ENCODE peak calls at places on chromosomes 1 and 21, in six cellular contexts. One of them, this sample, is unnamed.

GRCh38 chr1:112798293-112798692 is 83.2 kb upstream of the PPM1J start:
- DNase-seq in breast epithelium: no peak
- DNase-seq in endothelial cell: no peak
- DNase-seq in endothelial cell of umbilical vein: no peak
- DNase-seq in AG04450: no peak
- DNase-seq in suprapubic skin: no peak
- DNase-seq in this sample: no peak

GRCh38 chr1:12014141-12014981 is 4.9 kb upstream of the MIIP start:
- DNase-seq in breast epithelium: no peak
- DNase-seq in AG04450: no peak
- DNase-seq in endothelial cell: no peak
- DNase-seq in endothelial cell of umbilical vein: no peak
- DNase-seq in suprapubic skin: no peak
- DNase-seq in this sample: peak

GRCh38 chr1:90579212-90579802 is 137.8 kb downstream of the BARHL2 start:
- DNase-seq in breast epithelium: no peak
- DNase-seq in AG04450: no peak
- DNase-seq in endothelial cell of umbilical vein: peak
- DNase-seq in endothelial cell: no peak
- DNase-seq in suprapubic skin: no peak
- DNase-seq in this sample: peak

GRCh38 chr1:152461544-152461943 is 47.5 kb upstream of the CRNN start:
- DNase-seq in breast epithelium: no peak
- DNase-seq in suprapubic skin: no peak
- DNase-seq in endothelial cell: peak
- DNase-seq in AG04450: no peak
- DNase-seq in endothelial cell of umbilical vein: peak
- DNase-seq in this sample: peak

GRCh38 chr1:229204863-229205777 is 65.8 kb upstream of the RAB4A start:
- DNase-seq in AG04450: peak
- DNase-seq in endothelial cell: peak
- DNase-seq in suprapubic skin: no peak
- DNase-seq in breast epithelium: no peak
- DNase-seq in endothelial cell of umbilical vein: no peak
- DNase-seq in this sample: peak

GRCh38 chr1:35369922-35370671 is 101.6 kb downstream of the ZMYM4 start:
- DNase-seq in AG04450: peak
- DNase-seq in breast epithelium: no peak
- DNase-seq in endothelial cell of umbilical vein: peak
- DNase-seq in endothelial cell: peak
- DNase-seq in suprapubic skin: no peak
- DNase-seq in this sample: no peak

GRCh38 chr1:207763091-207763490 is 11.2 kb downstream of the CD46 start:
- DNase-seq in AG04450: no peak
- DNase-seq in breast epithelium: no peak
- DNase-seq in suprapubic skin: no peak
- DNase-seq in endothelial cell of umbilical vein: no peak
- DNase-seq in endothelial cell: no peak
- DNase-seq in this sample: no peak

GRCh38 chr1:94182191-94182590 is 55.2 kb downstream of the ARHGAP29 start:
- DNase-seq in suprapubic skin: no peak
- DNase-seq in endothelial cell: no peak
- DNase-seq in AG04450: no peak
- DNase-seq in endothelial cell of umbilical vein: no peak
- DNase-seq in breast epithelium: no peak
- DNase-seq in this sample: no peak

GRCh38 chr1:230308039-230308438 is 118.1 kb downstream of the PGBD5 start:
- DNase-seq in breast epithelium: peak
- DNase-seq in endothelial cell of umbilical vein: peak
- DNase-seq in suprapubic skin: peak
- DNase-seq in AG04450: peak
- DNase-seq in endothelial cell: no peak
- DNase-seq in this sample: peak

GRCh38 chr1:211484738-211485479 is 7.1 kb downstream of the RD3 start:
- DNase-seq in endothelial cell: no peak
- DNase-seq in endothelial cell of umbilical vein: no peak
- DNase-seq in suprapubic skin: no peak
- DNase-seq in AG04450: no peak
- DNase-seq in breast epithelium: no peak
- DNase-seq in this sample: no peak

GRCh38 chr1:112954945-112955677 is 885 bp downstream of the SLC16A1 start:
- DNase-seq in breast epithelium: no peak
- DNase-seq in endothelial cell: peak
- DNase-seq in endothelial cell of umbilical vein: peak
- DNase-seq in AG04450: no peak
- DNase-seq in suprapubic skin: peak
- DNase-seq in this sample: peak

GRCh38 chr1:184860535-184860934 is 105.9 kb upstream of the EDEM3 start:
- DNase-seq in breast epithelium: no peak
- DNase-seq in suprapubic skin: no peak
- DNase-seq in endothelial cell of umbilical vein: no peak
- DNase-seq in AG04450: no peak
- DNase-seq in endothelial cell: no peak
- DNase-seq in this sample: no peak

GRCh38 chr21:14270631-14271030 is 54.7 kb downstream of the RBM11 start:
- DNase-seq in suprapubic skin: no peak
- DNase-seq in breast epithelium: no peak
- DNase-seq in endothelial cell: no peak
- DNase-seq in AG04450: no peak
- DNase-seq in endothelial cell of umbilical vein: no peak
- DNase-seq in this sample: no peak

GRCh38 chr1:207752456-207753132 is 740 bp downstream of the CD46 start:
- DNase-seq in breast epithelium: no peak
- DNase-seq in AG04450: no peak
- DNase-seq in suprapubic skin: peak
- DNase-seq in endothelial cell: peak
- DNase-seq in endothelial cell of umbilical vein: peak
- DNase-seq in this sample: peak

GRCh38 chr1:26410706-26411623 is at the start of gene LIN28A:
- DNase-seq in AG04450: no peak
- DNase-seq in endothelial cell of umbilical vein: no peak
- DNase-seq in suprapubic skin: no peak
- DNase-seq in endothelial cell: peak
- DNase-seq in breast epithelium: no peak
- DNase-seq in this sample: no peak

GRCh38 chr1:10225573-10225972 is 15.2 kb downstream of the KIF1B start:
- DNase-seq in breast epithelium: no peak
- DNase-seq in endothelial cell: no peak
- DNase-seq in suprapubic skin: no peak
- DNase-seq in endothelial cell of umbilical vein: no peak
- DNase-seq in AG04450: no peak
- DNase-seq in this sample: no peak

GRCh38 chr1:155166373-155167165 is 6.5 kb downstream of the KRTCAP2 start:
- DNase-seq in endothelial cell of umbilical vein: peak
- DNase-seq in endothelial cell: peak
- DNase-seq in breast epithelium: no peak
- DNase-seq in suprapubic skin: peak
- DNase-seq in AG04450: no peak
- DNase-seq in this sample: no peak

GRCh38 chr1:217953922-217954321 is 322.8 kb downstream of the SPATA17 start:
- DNase-seq in suprapubic skin: no peak
- DNase-seq in endothelial cell of umbilical vein: no peak
- DNase-seq in AG04450: no peak
- DNase-seq in breast epithelium: peak
- DNase-seq in endothelial cell: no peak
- DNase-seq in this sample: peak

GRCh38 chr1:10020086-10020485 is 12.7 kb upstream of the UBE4B start:
- DNase-seq in breast epithelium: no peak
- DNase-seq in AG04450: no peak
- DNase-seq in suprapubic skin: no peak
- DNase-seq in endothelial cell: no peak
- DNase-seq in endothelial cell of umbilical vein: no peak
- DNase-seq in this sample: no peak

GRCh38 chr1:161013104-161013590 is 7.8 kb downstream of the F11R start:
- DNase-seq in breast epithelium: no peak
- DNase-seq in suprapubic skin: no peak
- DNase-seq in AG04450: no peak
- DNase-seq in endothelial cell: no peak
- DNase-seq in endothelial cell of umbilical vein: no peak
- DNase-seq in this sample: no peak

GRCh38 chr1:107056426-107057196 is at the start of gene PRMT6:
- DNase-seq in suprapubic skin: peak
- DNase-seq in endothelial cell: peak
- DNase-seq in AG04450: peak
- DNase-seq in endothelial cell of umbilical vein: peak
- DNase-seq in breast epithelium: peak
- DNase-seq in this sample: peak
- TF ChIP-seq CTCF in suprapubic skin: no peak
- TF ChIP-seq CTCF in endothelial cell: no peak
- TF ChIP-seq CTCF in AG04450: no peak
- TF ChIP-seq CTCF in endothelial cell of umbilical vein: no peak
- TF ChIP-seq CTCF in breast epithelium: no peak
- TF ChIP-seq CTCF in this sample: no peak

DNA sequence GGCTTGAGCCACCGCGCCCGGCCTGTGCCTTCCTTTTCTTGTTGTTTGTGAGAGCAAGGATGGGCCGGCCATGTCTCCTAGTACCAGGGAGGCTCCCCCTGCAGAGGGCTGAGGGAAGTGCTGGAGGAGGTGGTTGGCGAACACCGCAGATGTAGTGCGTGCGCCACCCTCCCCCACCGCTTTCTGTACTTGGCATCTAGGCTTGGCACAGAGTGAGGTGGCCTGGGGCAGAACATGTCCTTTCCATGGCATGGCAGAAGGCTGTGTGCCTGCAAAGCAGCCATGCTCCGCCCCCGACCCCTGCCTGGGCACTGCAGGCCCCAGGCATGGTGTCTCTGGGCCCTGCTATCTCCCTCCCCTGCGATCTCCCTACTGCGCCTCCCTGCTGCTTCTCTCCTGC is 30.7 kb downstream of the ALPL start:
- DNase-seq in breast epithelium: peak
- DNase-seq in endothelial cell: peak
- DNase-seq in AG04450: no peak
- DNase-seq in suprapubic skin: peak
- DNase-seq in endothelial cell of umbilical vein: no peak
- DNase-seq in this sample: no peak
- TF ChIP-seq CTCF in breast epithelium: peak
- TF ChIP-seq CTCF in endothelial cell: no peak
- TF ChIP-seq CTCF in AG04450: peak
- TF ChIP-seq CTCF in suprapubic skin: peak
- TF ChIP-seq CTCF in endothelial cell of umbilical vein: peak
- TF ChIP-seq CTCF in this sample: peak

GRCh38 chr1:33430751-33431593 is at the start of gene PHC2:
- DNase-seq in endothelial cell of umbilical vein: peak
- DNase-seq in AG04450: peak
- DNase-seq in endothelial cell: peak
- DNase-seq in suprapubic skin: peak
- DNase-seq in breast epithelium: peak
- DNase-seq in this sample: peak
- TF ChIP-seq CTCF in endothelial cell of umbilical vein: peak
- TF ChIP-seq CTCF in AG04450: peak
- TF ChIP-seq CTCF in endothelial cell: peak
- TF ChIP-seq CTCF in suprapubic skin: no peak
- TF ChIP-seq CTCF in breast epithelium: no peak
- TF ChIP-seq CTCF in this sample: peak

DNA sequence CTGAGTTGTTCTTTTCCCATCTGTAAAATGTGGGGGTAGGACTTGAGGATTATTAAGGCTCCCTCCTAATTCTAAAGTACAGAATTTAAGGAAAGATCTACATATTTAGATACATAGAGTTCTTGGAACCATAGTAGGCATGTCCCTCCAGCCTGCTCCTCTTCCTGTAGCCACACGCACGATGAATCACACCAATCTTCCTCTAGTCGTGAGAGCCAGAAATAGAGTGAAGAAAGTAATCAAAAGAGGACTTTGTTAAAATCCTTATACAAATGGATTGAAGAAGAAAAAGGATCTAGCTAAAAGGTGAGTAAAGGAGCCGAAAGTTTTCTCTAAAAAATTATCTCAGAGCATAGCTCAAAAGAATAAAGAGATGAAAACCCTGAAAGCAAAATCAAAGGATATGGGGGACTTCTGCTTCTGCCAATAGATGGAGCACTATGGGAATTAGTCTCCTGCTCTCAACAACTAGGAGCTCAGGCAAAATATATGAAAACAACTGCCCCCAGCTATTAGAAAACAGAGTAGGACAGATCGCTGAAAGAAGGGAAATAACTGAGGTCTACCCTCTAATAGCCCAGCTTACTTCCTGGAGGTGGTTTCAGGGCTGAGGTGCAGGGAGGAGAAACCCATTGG is 8.5 kb downstream of the C1orf141 start:
- DNase-seq in AG04450: no peak
- DNase-seq in breast epithelium: no peak
- DNase-seq in endothelial cell: no peak
- DNase-seq in suprapubic skin: no peak
- DNase-seq in endothelial cell of umbilical vein: peak
- DNase-seq in this sample: peak
- TF ChIP-seq CTCF in AG04450: peak
- TF ChIP-seq CTCF in breast epithelium: no peak
- TF ChIP-seq CTCF in endothelial cell: no peak
- TF ChIP-seq CTCF in suprapubic skin: no peak
- TF ChIP-seq CTCF in endothelial cell of umbilical vein: no peak
- TF ChIP-seq CTCF in this sample: peak

DNA sequence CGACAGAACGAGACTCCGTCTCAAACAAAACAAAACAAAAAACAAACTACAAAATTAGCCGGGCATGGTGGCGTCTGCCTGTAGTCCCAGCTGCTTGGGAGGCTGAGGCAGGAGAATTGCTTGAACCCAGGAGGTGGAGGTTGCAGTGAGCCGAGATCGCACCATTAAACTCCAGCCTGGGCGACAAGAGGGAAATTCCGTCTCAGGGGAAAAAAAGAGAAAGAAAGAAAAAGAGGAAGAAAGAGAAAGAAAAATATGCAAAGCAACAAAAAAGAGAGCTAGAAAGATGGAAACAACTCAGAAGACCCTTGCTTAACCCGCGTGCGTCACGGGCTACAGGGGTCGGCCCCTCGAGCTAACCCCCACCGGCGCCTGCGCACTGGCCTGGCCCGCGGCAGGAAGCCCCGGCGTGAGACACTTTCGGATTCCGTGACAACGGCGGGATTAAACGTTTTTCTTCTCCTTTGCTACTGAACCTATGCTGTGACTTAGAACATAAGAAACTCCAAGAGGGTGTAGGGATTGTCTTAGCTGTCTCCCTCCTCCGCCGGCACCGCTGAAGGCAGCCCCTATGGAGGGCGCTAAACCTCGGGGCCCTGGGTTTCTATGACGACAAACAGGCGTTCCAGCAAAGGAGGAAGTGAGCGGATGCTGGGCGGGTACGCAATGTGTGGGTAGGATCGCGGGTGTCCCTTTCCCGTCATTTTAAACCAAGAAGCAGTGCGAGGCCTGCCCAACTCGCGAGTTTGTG is at the start of gene AXDND1:
- DNase-seq in breast epithelium: peak
- DNase-seq in AG04450: peak
- DNase-seq in suprapubic skin: peak
- DNase-seq in endothelial cell of umbilical vein: peak
- DNase-seq in endothelial cell: peak
- DNase-seq in this sample: peak
- TF ChIP-seq CTCF in breast epithelium: no peak
- TF ChIP-seq CTCF in AG04450: peak
- TF ChIP-seq CTCF in suprapubic skin: no peak
- TF ChIP-seq CTCF in endothelial cell of umbilical vein: no peak
- TF ChIP-seq CTCF in endothelial cell: no peak
- TF ChIP-seq CTCF in this sample: no peak

DNA sequence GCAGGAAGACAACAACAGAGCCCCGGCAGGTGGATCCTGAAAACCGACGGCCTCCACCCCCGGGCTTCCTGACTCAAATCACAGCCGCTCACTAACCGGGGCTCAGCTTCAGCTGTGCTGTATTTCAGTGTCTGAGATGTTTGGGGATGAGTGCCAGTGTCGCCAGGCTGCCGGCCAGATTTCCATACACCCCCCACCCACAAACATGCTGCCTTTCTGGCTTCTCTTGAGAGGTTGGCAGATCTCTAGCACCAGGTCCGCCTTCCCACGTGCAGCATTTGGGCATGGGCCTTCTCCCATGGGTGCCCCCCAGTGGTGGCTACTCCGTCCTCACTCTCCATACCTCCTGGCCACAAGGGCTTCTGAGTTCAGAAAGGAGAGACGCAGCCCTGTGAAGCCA is 34.8 kb downstream of the KCNAB2 start:
- DNase-seq in suprapubic skin: no peak
- DNase-seq in endothelial cell: no peak
- DNase-seq in AG04450: no peak
- DNase-seq in breast epithelium: no peak
- DNase-seq in endothelial cell of umbilical vein: peak
- DNase-seq in this sample: no peak
- TF ChIP-seq CTCF in suprapubic skin: no peak
- TF ChIP-seq CTCF in endothelial cell: no peak
- TF ChIP-seq CTCF in AG04450: peak
- TF ChIP-seq CTCF in breast epithelium: no peak
- TF ChIP-seq CTCF in endothelial cell of umbilical vein: peak
- TF ChIP-seq CTCF in this sample: peak